ENCODE peak calls at places on chromosomes 11 and 22, in nine cellular contexts. K is fibroblast of lung; Y is bronchial epithelial cell; A is right lobe of liver; U is NCI-H1092; J is cerebellum; E is H4; F is activated naive CD8-positive, alpha-beta T cell treated with anti-CD3 and anti-CD28 coated beads, Interleukin-2, amount 50 U/mL, for 24 hours; Z is lower leg skin. C is an unnamed sample.
A peak's percentile ranks its signal among the peaks of the same experiment; 100 is the strongest.

GRCh38 chr11:32487270-32487669 is 51.9 kb upstream of the WT1 start:
- DNase-seq in K (no peak), Y (no peak), A (no peak), U (no peak), J (no peak), E (no peak), F (no peak), Z (no peak), C (no peak)

GRCh38 chr11:107563702-107564101 is 1.8 kb downstream of the ALKBH8 start:
- DNase-seq in K (peak; percentile 69), Y (peak; percentile 47), A (no peak), U (peak; percentile 10), J (peak; percentile 55), E (peak; percentile 59), F (peak; percentile 28), Z (no peak), C (no peak)

GRCh38 chr11:63866211-63866610 is 27.3 kb downstream of the MARK2 start:
- DNase-seq in K (peak; percentile 80), Y (peak; percentile 55), A (peak; percentile 64), U (peak; percentile 24), J (no peak), E (peak; percentile 39), F (peak; percentile 79), Z (peak; percentile 69), C (no peak)

GRCh38 chr11:17102447-17102846 is 25.0 kb upstream of the RPS13 start:
- DNase-seq in K (no peak), Y (no peak), A (no peak), U (no peak), J (no peak), E (no peak), F (no peak), Z (no peak), C (no peak)

GRCh38 chr11:132785878-132786277 is 746.4 kb downstream of the OPCML start:
- DNase-seq in K (no peak), Y (no peak), A (no peak), U (no peak), J (no peak), E (no peak), F (no peak), Z (no peak), C (no peak)

GRCh38 chr11:2208691-2209369 is 37.2 kb upstream of the TH start:
- DNase-seq in K (no peak), Y (peak; percentile 7), A (peak; percentile 44), U (peak; percentile 49), J (peak; percentile 81), E (no peak), F (peak; percentile 0), Z (peak; percentile 14), C (no peak)

GRCh38 chr11:33539659-33540249 is 160.9 kb downstream of the C11orf91 start:
- DNase-seq in K (no peak), Y (no peak), A (no peak), U (no peak), J (no peak), E (no peak), F (no peak), Z (no peak), C (no peak)

GRCh38 chr11:3156661-3157311 is 8.3 kb downstream of the OSBPL5 start:
- DNase-seq in K (no peak), Y (no peak), A (no peak), U (no peak), J (no peak), E (no peak), F (no peak), Z (no peak), C (no peak)

GRCh38 chr11:8699903-8700302 is 17.3 kb downstream of the RPL27A start:
- DNase-seq in K (peak; percentile 31), Y (no peak), A (no peak), U (no peak), J (no peak), E (peak; percentile 74), F (no peak), Z (no peak), C (no peak)

GRCh38 chr11:21806982-21807749 is 385.7 kb upstream of the ANO5 start:
- DNase-seq in K (no peak), Y (no peak), A (no peak), U (no peak), J (no peak), E (no peak), F (no peak), Z (no peak), C (no peak)

GRCh38 chr11:90468923-90469322 is 246.1 kb upstream of the CHORDC1 start:
- DNase-seq in K (peak; percentile 1), Y (peak; percentile 90), A (no peak), U (no peak), J (no peak), E (no peak), F (no peak), Z (no peak), C (peak; percentile 68)

GRCh38 chr22:40128989-40129388 is 48.7 kb upstream of the TNRC6B start:
- DNase-seq in K (peak; percentile 2), Y (no peak), A (no peak), U (no peak), J (no peak), E (no peak), F (no peak), Z (no peak), C (no peak)

GRCh38 chr22:35888181-35888870 is 140.3 kb downstream of the RBFOX2 start:
- DNase-seq in K (no peak), Y (no peak), A (no peak), U (no peak), J (no peak), E (no peak), F (no peak), Z (no peak), C (no peak)

GRCh38 chr22:22988150-22988549 is 82.2 kb upstream of the GNAZ start:
- DNase-seq in K (no peak), Y (no peak), A (no peak), U (no peak), J (no peak), E (no peak), F (no peak), Z (no peak), C (no peak)

GRCh38 chr11:20000393-20001134 is 159.7 kb downstream of the DBX1 start:
- DNase-seq in K (no peak), Y (no peak), A (no peak), U (peak; percentile 96), J (peak; percentile 32), E (no peak), F (no peak), Z (no peak), C (no peak)

GRCh38 chr11:125971618-125972017 is 25.8 kb downstream of the VSIG10L2 start:
- DNase-seq in K (no peak), Y (no peak), A (no peak), U (no peak), J (no peak), E (no peak), F (no peak), Z (no peak), C (no peak)

GRCh38 chr11:28815110-28815509 is 706.9 kb downstream of the METTL15 start:
- DNase-seq in K (no peak), Y (peak; percentile 89), A (no peak), U (no peak), J (no peak), E (no peak), F (no peak), Z (no peak), C (no peak)

GRCh38 chr11:65766535-65766934 is 14.2 kb downstream of the AP5B1 start:
- DNase-seq in K (peak; percentile 39), Y (no peak), A (no peak), U (no peak), J (no peak), E (peak; percentile 91), F (no peak), Z (no peak), C (no peak)

GRCh38 chr11:124717421-124717785 is 22.3 kb upstream of the NRGN start:
- DNase-seq in K (no peak), Y (peak; percentile 89), A (no peak), U (no peak), J (no peak), E (no peak), F (no peak), Z (no peak), C (peak; percentile 39)

GRCh38 chr11:43376594-43376993 is 17.9 kb downstream of the TTC17 start:
- DNase-seq in K (peak; percentile 86), Y (peak; percentile 99), A (no peak), U (no peak), J (no peak), E (no peak), F (no peak), Z (no peak), C (peak; percentile 86)

GRCh38 chr11:33699515-33700424 is 856 bp downstream of the C11orf91 start:
- DNase-seq in K (no peak), Y (no peak), A (no peak), U (no peak), J (no peak), E (no peak), F (no peak), Z (no peak), C (no peak)